ENCODE peak calls at places on chromosomes 4 and X, in four cellular contexts. One of them, this sample, is unnamed.

GRCh38 chr4:99986792-99987191 is 36.7 kb upstream of the H2AZ1 start:
- DNase-seq in colonic mucosa: no peak
- DNase-seq in K562: no peak
- DNase-seq in mesendoderm: no peak
- DNase-seq in this sample: no peak

GRCh38 chrX:130018143-130018542 is 35.7 kb downstream of the BCORL1 start:
- DNase-seq in colonic mucosa: no peak
- DNase-seq in K562: no peak
- DNase-seq in mesendoderm: no peak
- DNase-seq in this sample: no peak

GRCh38 chr4:85420831-85421230 is 54.1 kb upstream of the ARHGAP24 start:
- DNase-seq in colonic mucosa: no peak
- DNase-seq in K562: no peak
- DNase-seq in mesendoderm: no peak
- DNase-seq in this sample: no peak

GRCh38 chr4:73862357-73862756 is 6.8 kb upstream of the CXCL1 start:
- DNase-seq in colonic mucosa: no peak
- DNase-seq in K562: no peak
- DNase-seq in mesendoderm: no peak
- DNase-seq in this sample: no peak

GRCh38 chrX:132270699-132271098 is 51.5 kb upstream of the RAP2C start:
- DNase-seq in colonic mucosa: no peak
- DNase-seq in K562: no peak
- DNase-seq in mesendoderm: no peak
- DNase-seq in this sample: no peak

GRCh38 chrX:154799554-154800348 is 5.5 kb downstream of the MPP1 start:
- DNase-seq in colonic mucosa: peak; percentile 71
- DNase-seq in K562: no peak
- DNase-seq in mesendoderm: peak; percentile 26
- DNase-seq in this sample: no peak

GRCh38 chrX:77436271-77436670 is 10.9 kb upstream of the FGF16 start:
- DNase-seq in colonic mucosa: no peak
- DNase-seq in K562: no peak
- DNase-seq in mesendoderm: no peak
- DNase-seq in this sample: no peak

GRCh38 chr4:4289575-4289929 is 402 bp downstream of the LYAR start:
- DNase-seq in colonic mucosa: no peak
- DNase-seq in K562: no peak
- DNase-seq in mesendoderm: peak; percentile 16
- DNase-seq in this sample: no peak

GRCh38 chrX:48059296-48059639 is 12.2 kb downstream of the ZNF630 start:
- DNase-seq in colonic mucosa: no peak
- DNase-seq in K562: no peak
- DNase-seq in mesendoderm: no peak
- DNase-seq in this sample: no peak

GRCh38 chr4:8919651-8920288 is 48.1 kb upstream of the HMX1 start:
- DNase-seq in colonic mucosa: no peak
- DNase-seq in K562: no peak
- DNase-seq in mesendoderm: no peak
- DNase-seq in this sample: no peak

DNA sequence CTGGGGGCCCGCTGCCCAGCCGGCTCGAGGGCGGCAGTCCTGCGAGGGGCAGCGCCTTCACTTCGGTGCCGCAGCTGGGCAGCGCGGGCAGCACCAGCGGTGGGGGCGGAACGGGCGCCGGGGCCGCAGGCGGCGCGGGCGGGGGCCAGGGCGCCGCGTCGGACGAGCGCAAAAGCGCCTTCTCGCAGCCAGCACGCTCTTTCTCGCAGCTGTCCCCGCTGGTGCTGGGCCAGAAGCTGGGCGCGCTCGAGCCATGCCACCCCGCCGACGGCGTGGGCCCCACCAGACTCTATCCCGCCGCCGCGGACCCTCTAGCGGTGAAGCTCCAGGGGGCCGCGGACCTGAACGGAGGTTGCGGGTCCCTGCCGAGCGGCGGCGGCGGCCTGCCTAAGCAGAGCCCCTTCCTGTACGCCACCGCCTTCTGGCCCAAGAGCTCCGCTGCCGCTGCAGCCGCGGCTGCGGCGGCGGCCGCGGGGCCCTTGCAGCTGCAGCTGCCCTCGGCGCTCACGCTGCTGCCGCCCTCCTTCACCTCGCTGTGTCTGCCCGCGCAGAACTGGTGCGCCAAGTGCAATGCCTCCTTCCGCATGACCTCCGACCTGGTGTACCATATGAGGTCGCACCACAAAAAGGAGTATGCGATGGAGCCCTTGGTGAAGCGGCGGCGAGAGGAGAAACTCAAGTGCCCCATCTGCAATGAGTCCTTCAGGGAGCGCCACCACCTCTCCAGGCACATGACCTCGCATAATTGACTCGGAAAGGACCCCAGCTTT is 5.7 kb downstream of the PRDM8 start:
- DNase-seq in colonic mucosa: no peak
- DNase-seq in K562: no peak
- DNase-seq in mesendoderm: peak; percentile 64
- DNase-seq in this sample: no peak
- H3K9ac ChIP-seq in colonic mucosa: no peak overlapping the region
- H3K9ac ChIP-seq in K562: no peak overlapping the region
- H3K9ac ChIP-seq in mesendoderm: no peak overlapping the region
- H3K9ac ChIP-seq in this sample: peak overlapping the region; percentile 21

GRCh38 chr4:26051278-26051677 is 137.3 kb downstream of the SMIM20 start:
- DNase-seq in colonic mucosa: no peak
- DNase-seq in K562: no peak
- DNase-seq in mesendoderm: no peak
- DNase-seq in this sample: no peak

GRCh38 chr4:26050671-26051070 is 136.7 kb downstream of the SMIM20 start:
- DNase-seq in colonic mucosa: no peak
- DNase-seq in K562: no peak
- DNase-seq in mesendoderm: no peak
- DNase-seq in this sample: no peak

GRCh38 chr4:26049447-26049846 is 135.4 kb downstream of the SMIM20 start:
- DNase-seq in colonic mucosa: no peak
- DNase-seq in K562: no peak
- DNase-seq in mesendoderm: no peak
- DNase-seq in this sample: no peak

GRCh38 chr4:26048962-26049361 is 134.9 kb downstream of the SMIM20 start:
- DNase-seq in colonic mucosa: no peak
- DNase-seq in K562: no peak
- DNase-seq in mesendoderm: no peak
- DNase-seq in this sample: no peak

GRCh38 chr4:26050212-26050643 is 136.2 kb downstream of the SMIM20 start:
- DNase-seq in colonic mucosa: no peak
- DNase-seq in K562: no peak
- DNase-seq in mesendoderm: no peak
- DNase-seq in this sample: no peak
- H3K9ac ChIP-seq in colonic mucosa: no peak overlapping the region
- H3K9ac ChIP-seq in K562: no peak overlapping the region
- H3K9ac ChIP-seq in mesendoderm: no peak overlapping the region
- H3K9ac ChIP-seq in this sample: no peak overlapping the region

DNA sequence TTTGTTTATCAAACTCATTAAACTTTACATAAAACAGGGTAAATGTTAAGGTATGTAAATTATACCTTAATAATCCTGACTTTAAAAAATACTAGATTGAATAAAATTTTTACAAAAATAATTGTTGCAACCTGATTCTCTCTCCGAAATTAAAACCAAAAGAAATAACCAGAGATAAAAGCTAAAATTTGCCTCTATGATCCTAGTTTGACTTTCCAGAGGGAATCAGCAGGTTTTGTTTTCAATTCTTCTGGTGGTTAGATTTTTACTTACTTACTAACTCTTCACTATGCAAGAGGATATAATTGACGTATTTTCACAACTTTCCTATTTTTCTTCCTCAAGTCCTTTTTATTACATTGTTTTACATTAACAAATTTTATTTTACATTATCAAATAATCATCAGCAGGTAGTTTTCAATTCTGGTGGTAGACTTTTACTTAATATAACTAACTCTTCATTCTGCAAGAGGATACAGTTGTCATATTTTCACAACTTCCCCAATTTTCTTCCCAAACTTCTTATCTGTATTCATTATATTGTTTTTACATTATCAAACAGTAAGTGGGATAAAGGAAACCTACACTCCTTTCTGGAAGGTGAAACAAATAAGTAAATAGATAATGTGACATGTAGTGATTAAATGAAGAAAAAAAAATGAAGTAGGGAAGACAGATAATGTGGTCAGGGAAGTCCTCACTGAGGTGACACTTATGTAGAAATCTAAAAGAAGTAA is 52.2 kb downstream of the TBCK start:
- DNase-seq in colonic mucosa: no peak
- DNase-seq in K562: no peak
- DNase-seq in mesendoderm: no peak
- DNase-seq in this sample: no peak
- H3K9ac ChIP-seq in colonic mucosa: no peak overlapping the region
- H3K9ac ChIP-seq in K562: no peak overlapping the region
- H3K9ac ChIP-seq in mesendoderm: no peak overlapping the region
- H3K9ac ChIP-seq in this sample: no peak overlapping the region

DNA sequence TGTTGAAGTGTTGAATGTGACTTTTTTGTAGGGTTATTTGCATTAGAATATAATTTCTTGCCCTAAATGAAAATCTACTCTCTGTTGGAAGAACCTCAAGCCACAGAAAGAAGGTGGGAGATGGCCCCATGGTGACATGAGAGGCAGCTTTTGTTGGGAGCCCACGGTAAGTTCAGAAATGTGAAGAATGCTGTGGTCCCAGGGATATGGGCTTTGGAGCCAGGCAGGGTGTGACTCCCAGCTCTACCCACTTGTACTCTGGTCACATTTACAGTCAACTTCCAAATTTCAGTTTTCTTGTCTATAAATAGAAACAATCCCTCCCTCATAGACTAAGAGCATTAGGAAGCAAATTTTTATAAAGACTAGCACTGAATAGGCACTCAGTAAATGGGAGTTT is 177.8 kb downstream of the RAB28 start:
- DNase-seq in colonic mucosa: no peak
- DNase-seq in K562: no peak
- DNase-seq in mesendoderm: no peak
- DNase-seq in this sample: no peak
- H3K9ac ChIP-seq in colonic mucosa: no peak overlapping the region
- H3K9ac ChIP-seq in K562: no peak overlapping the region
- H3K9ac ChIP-seq in mesendoderm: no peak overlapping the region
- H3K9ac ChIP-seq in this sample: no peak overlapping the region

GRCh38 chr4:101020956-101021355 is 326.4 kb downstream of the PPP3CA start:
- DNase-seq in colonic mucosa: no peak
- DNase-seq in K562: no peak
- DNase-seq in mesendoderm: peak; percentile 70
- DNase-seq in this sample: no peak

GRCh38 chr4:101019313-101019712 is 328.0 kb downstream of the PPP3CA start:
- DNase-seq in colonic mucosa: no peak
- DNase-seq in K562: no peak
- DNase-seq in mesendoderm: no peak
- DNase-seq in this sample: no peak

GRCh38 chr4:101019941-101020401 is 327.4 kb downstream of the PPP3CA start:
- DNase-seq in colonic mucosa: peak; percentile 34
- DNase-seq in K562: no peak
- DNase-seq in mesendoderm: peak; percentile 28
- DNase-seq in this sample: no peak

GRCh38 chr4:101025755-101026154 is 321.6 kb downstream of the PPP3CA start:
- DNase-seq in colonic mucosa: no peak
- DNase-seq in K562: no peak
- DNase-seq in mesendoderm: no peak
- DNase-seq in this sample: no peak

DNA sequence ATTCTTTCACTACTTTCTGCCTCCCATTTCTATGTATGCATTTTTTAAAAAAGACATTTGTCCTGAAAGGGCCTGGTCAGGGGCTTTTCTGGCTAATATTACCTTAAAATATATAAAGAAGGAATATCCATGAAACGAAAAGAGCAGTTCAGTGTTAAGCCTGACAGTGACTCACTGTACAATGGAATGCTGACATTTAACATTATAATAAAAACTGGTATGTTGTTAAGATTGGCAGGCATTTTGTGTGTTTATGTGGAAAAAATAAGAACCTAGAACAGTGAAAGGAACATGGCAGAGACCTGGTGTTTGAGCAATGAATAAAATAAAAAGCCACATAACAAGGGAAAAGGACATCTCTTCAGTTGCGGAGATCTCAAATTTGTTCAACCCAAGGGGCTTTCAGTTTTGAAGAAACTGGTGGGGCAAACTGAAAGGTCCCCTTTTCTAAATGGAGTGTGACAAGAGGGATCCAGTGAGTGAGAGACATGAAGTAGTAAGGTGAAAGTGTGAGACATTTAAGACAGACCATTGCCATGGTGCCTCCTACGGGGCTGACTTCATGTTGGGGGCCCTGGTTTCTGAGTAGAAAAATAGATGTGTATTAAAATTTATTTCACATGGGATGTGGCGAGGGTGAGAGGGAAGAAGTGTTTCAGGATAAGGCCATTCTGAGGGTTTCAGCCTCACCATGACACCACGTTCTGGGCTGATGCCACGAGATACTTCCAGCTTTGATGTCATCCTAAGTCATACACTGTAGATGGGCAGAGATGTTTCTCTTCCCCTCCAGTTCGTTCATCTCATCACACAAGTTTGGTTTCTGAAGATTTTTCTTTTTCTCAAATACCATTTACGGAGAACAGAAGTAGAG is 324.9 kb downstream of the PPP3CA start:
- DNase-seq in colonic mucosa: no peak
- DNase-seq in K562: no peak
- DNase-seq in mesendoderm: no peak
- DNase-seq in this sample: no peak
- H3K9ac ChIP-seq in colonic mucosa: no peak overlapping the region
- H3K9ac ChIP-seq in K562: no peak overlapping the region
- H3K9ac ChIP-seq in mesendoderm: no peak overlapping the region
- H3K9ac ChIP-seq in this sample: no peak overlapping the region

DNA sequence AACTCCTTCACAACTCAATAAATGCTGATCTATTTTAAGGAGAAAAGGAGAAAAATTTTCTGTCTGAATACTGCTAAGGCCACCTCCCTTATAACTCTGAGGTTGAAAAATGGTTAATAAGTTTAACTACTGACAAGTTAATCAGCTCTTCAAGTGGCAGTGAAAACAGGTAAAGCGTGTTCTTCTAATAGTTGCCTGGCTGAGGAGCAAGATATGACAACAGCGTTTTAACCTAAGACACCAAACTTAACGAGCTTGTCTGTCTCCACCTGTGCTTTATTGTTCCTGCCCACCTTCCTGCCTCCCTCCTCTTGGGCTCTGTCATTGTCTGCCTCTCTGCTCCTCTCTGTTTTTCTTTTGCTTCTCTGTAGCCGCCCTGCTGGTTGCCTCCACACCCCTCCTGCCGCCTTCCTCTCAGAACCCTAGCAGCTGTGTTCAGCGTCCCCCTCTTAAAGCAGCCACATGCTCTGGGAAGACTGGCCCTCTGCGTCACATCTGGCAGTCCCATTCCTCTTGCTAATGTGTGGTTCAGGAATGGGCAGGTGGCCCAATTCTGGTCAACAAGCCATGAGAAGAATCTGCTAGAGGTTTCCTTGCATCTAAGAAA is 4.3 kb upstream of the TSPAN5 start:
- DNase-seq in colonic mucosa: no peak
- DNase-seq in K562: no peak
- DNase-seq in mesendoderm: peak; percentile 38
- DNase-seq in this sample: no peak
- H3K9ac ChIP-seq in colonic mucosa: no peak overlapping the region
- H3K9ac ChIP-seq in K562: no peak overlapping the region
- H3K9ac ChIP-seq in mesendoderm: no peak overlapping the region
- H3K9ac ChIP-seq in this sample: no peak overlapping the region